ENCODE peak calls at places on chromosomes 13 and 19, in seven cellular contexts. One of them, this sample, is unnamed.

GRCh38 chr13:85806553-85807175 is 7.4 kb upstream of the SLITRK6 start:
- DNase-seq in epithelial cell of prostate: no peak
- DNase-seq in HT-29: peak; percentile 91
- DNase-seq in SW 1271: peak; percentile 68
- DNase-seq in activated CD4-positive, alpha-beta T cell treated with anti-CD3 and anti-CD28 coated beads, Interleukin-2, amount 10 ng/mL, durations not matched to agents 24 days and 14 days: no peak
- DNase-seq in MCF 10A: peak; percentile 66
- DNase-seq in aorta: no peak
- DNase-seq in this sample: peak; percentile 77

GRCh38 chr19:2010135-2010668 is 5.3 kb downstream of the BTBD2 start:
- DNase-seq in SW 1271: no peak
- DNase-seq in aorta: no peak
- DNase-seq in MCF 10A: no peak
- DNase-seq in epithelial cell of prostate: no peak
- DNase-seq in activated CD4-positive, alpha-beta T cell treated with anti-CD3 and anti-CD28 coated beads, Interleukin-2, amount 10 ng/mL, durations not matched to agents 24 days and 14 days: no peak
- DNase-seq in HT-29: no peak
- DNase-seq in this sample: no peak

GRCh38 chr19:41521860-41522555 is 54.0 kb upstream of the CEACAM21 start:
- DNase-seq in HT-29: no peak
- DNase-seq in activated CD4-positive, alpha-beta T cell treated with anti-CD3 and anti-CD28 coated beads, Interleukin-2, amount 10 ng/mL, durations not matched to agents 24 days and 14 days: peak; percentile 85
- DNase-seq in MCF 10A: no peak
- DNase-seq in aorta: peak; percentile 76
- DNase-seq in SW 1271: no peak
- DNase-seq in epithelial cell of prostate: no peak
- DNase-seq in this sample: no peak

GRCh38 chr19:30638889-30639288 is 266.7 kb downstream of the ZNF536 start:
- DNase-seq in epithelial cell of prostate: no peak
- DNase-seq in activated CD4-positive, alpha-beta T cell treated with anti-CD3 and anti-CD28 coated beads, Interleukin-2, amount 10 ng/mL, durations not matched to agents 24 days and 14 days: no peak
- DNase-seq in SW 1271: no peak
- DNase-seq in MCF 10A: no peak
- DNase-seq in HT-29: no peak
- DNase-seq in aorta: no peak
- DNase-seq in this sample: no peak

GRCh38 chr13:106922384-106922783 is 354.4 kb upstream of the ARGLU1 start:
- DNase-seq in aorta: no peak
- DNase-seq in MCF 10A: no peak
- DNase-seq in SW 1271: no peak
- DNase-seq in HT-29: peak; percentile 21
- DNase-seq in activated CD4-positive, alpha-beta T cell treated with anti-CD3 and anti-CD28 coated beads, Interleukin-2, amount 10 ng/mL, durations not matched to agents 24 days and 14 days: no peak
- DNase-seq in epithelial cell of prostate: no peak
- DNase-seq in this sample: no peak

GRCh38 chr13:70023506-70023905 is 84.1 kb upstream of the ATXN8OS start:
- DNase-seq in HT-29: no peak
- DNase-seq in SW 1271: no peak
- DNase-seq in activated CD4-positive, alpha-beta T cell treated with anti-CD3 and anti-CD28 coated beads, Interleukin-2, amount 10 ng/mL, durations not matched to agents 24 days and 14 days: no peak
- DNase-seq in epithelial cell of prostate: no peak
- DNase-seq in MCF 10A: no peak
- DNase-seq in aorta: no peak
- DNase-seq in this sample: no peak

GRCh38 chr13:59542303-59542702 is 621.4 kb downstream of the DIAPH3 start:
- DNase-seq in aorta: no peak
- DNase-seq in HT-29: no peak
- DNase-seq in MCF 10A: no peak
- DNase-seq in SW 1271: no peak
- DNase-seq in activated CD4-positive, alpha-beta T cell treated with anti-CD3 and anti-CD28 coated beads, Interleukin-2, amount 10 ng/mL, durations not matched to agents 24 days and 14 days: no peak
- DNase-seq in epithelial cell of prostate: no peak
- DNase-seq in this sample: no peak

GRCh38 chr19:11478167-11479089 is 2.4 kb downstream of the ELAVL3 start:
- DNase-seq in HT-29: no peak
- DNase-seq in SW 1271: no peak
- DNase-seq in activated CD4-positive, alpha-beta T cell treated with anti-CD3 and anti-CD28 coated beads, Interleukin-2, amount 10 ng/mL, durations not matched to agents 24 days and 14 days: no peak
- DNase-seq in epithelial cell of prostate: no peak
- DNase-seq in MCF 10A: no peak
- DNase-seq in aorta: no peak
- DNase-seq in this sample: no peak

GRCh38 chr19:51259348-51260245 is 8.7 kb downstream of the SIGLECL1 start:
- DNase-seq in aorta: no peak
- DNase-seq in activated CD4-positive, alpha-beta T cell treated with anti-CD3 and anti-CD28 coated beads, Interleukin-2, amount 10 ng/mL, durations not matched to agents 24 days and 14 days: peak; percentile 89
- DNase-seq in HT-29: peak; percentile 84
- DNase-seq in MCF 10A: peak; percentile 28
- DNase-seq in epithelial cell of prostate: no peak
- DNase-seq in SW 1271: peak; percentile 15
- DNase-seq in this sample: peak; percentile 57